ENCODE peak calls at places on chromosomes 6 and 20, in ten cellular contexts. R, Z, M, J, I, F, P, B, W and E are unnamed samples.

GRCh38 chr20:21371193-21371592 is 26.1 kb downstream of the NKX2-4 start:
- DNase-seq in R (no peak), Z (no peak), M (no peak), J (no peak), I (no peak), F (no peak), P (no peak), B (no peak), W (no peak), E (no peak)

GRCh38 chr6:32082951-32083350 is 26.2 kb downstream of the TNXB start:
- DNase-seq in R (no peak), Z (peak), M (no peak), J (no peak), I (no peak), F (no peak), P (peak), B (no peak), W (no peak), E (no peak)

GRCh38 chr20:51404297-51405060 is 138.0 kb downstream of the NFATC2 start:
- DNase-seq in R (no peak), Z (no peak), M (peak), J (peak), I (peak), F (no peak), P (no peak), B (no peak), W (peak), E (no peak)

GRCh38 chr6:45946887-45947286 is 68.8 kb downstream of the CLIC5 start:
- DNase-seq in R (no peak), Z (no peak), M (no peak), J (no peak), I (no peak), F (no peak), P (no peak), B (no peak), W (no peak), E (no peak)

GRCh38 chr6:12580296-12580695 is 136.3 kb upstream of the PHACTR1 start:
- DNase-seq in R (no peak), Z (no peak), M (no peak), J (no peak), I (no peak), F (no peak), P (no peak), B (no peak), W (no peak), E (no peak)

GRCh38 chr20:56949318-56949717 is 317.1 kb downstream of the BMP7 start:
- DNase-seq in R (no peak), Z (no peak), M (no peak), J (no peak), I (no peak), F (no peak), P (no peak), B (no peak), W (no peak), E (no peak)

GRCh38 chr6:136501514-136501913 is 48.7 kb downstream of the MAP7 start:
- DNase-seq in R (no peak), Z (no peak), M (no peak), J (no peak), I (no peak), F (no peak), P (no peak), B (no peak), W (no peak), E (no peak)

GRCh38 chr6:105102186-105102585 is 77.6 kb downstream of the POPDC3 start:
- DNase-seq in R (no peak), Z (no peak), M (no peak), J (no peak), I (no peak), F (no peak), P (no peak), B (no peak), W (no peak), E (no peak)

GRCh38 chr6:12485837-12486236 is 195.7 kb downstream of the EDN1 start:
- DNase-seq in R (no peak), Z (no peak), M (no peak), J (no peak), I (no peak), F (no peak), P (no peak), B (no peak), W (no peak), E (no peak)

GRCh38 chr20:4998160-4998651 is 3.1 kb downstream of the SLC23A2 start:
- DNase-seq in R (no peak), Z (no peak), M (peak), J (no peak), I (no peak), F (no peak), P (no peak), B (no peak), W (no peak), E (no peak)

GRCh38 chr20:44961868-44962267 is 1.7 kb upstream of the TOMM34 start:
- DNase-seq in R (no peak), Z (no peak), M (no peak), J (no peak), I (no peak), F (no peak), P (no peak), B (no peak), W (no peak), E (no peak)

GRCh38 chr20:45238139-45238538 is 16.2 kb downstream of the SLPI start:
- DNase-seq in R (no peak), Z (no peak), M (no peak), J (no peak), I (no peak), F (no peak), P (no peak), B (no peak), W (no peak), E (no peak)

GRCh38 chr6:99589290-99589672 is 17.4 kb upstream of the PRDM13 start:
- DNase-seq in R (no peak), Z (no peak), M (no peak), J (no peak), I (no peak), F (no peak), P (no peak), B (no peak), W (no peak), E (no peak)

GRCh38 chr6:15183979-15184378 is 61.9 kb upstream of the JARID2 start:
- DNase-seq in R (no peak), Z (no peak), M (no peak), J (no peak), I (no peak), F (no peak), P (no peak), B (no peak), W (no peak), E (no peak)

GRCh38 chr6:88587158-88587537 is 376.3 kb downstream of the RNGTT start:
- DNase-seq in R (no peak), Z (no peak), M (no peak), J (no peak), I (no peak), F (no peak), P (no peak), B (no peak), W (no peak), E (no peak)

GRCh38 chr6:38266921-38267354 is 372.8 kb downstream of the BTBD9 start:
- DNase-seq in R (no peak), Z (no peak), M (no peak), J (no peak), I (no peak), F (no peak), P (no peak), B (no peak), W (no peak), E (no peak)

GRCh38 chr6:4649728-4650127 is 126.5 kb upstream of the CDYL start:
- DNase-seq in R (no peak), Z (no peak), M (no peak), J (no peak), I (no peak), F (no peak), P (no peak), B (no peak), W (no peak), E (no peak)

GRCh38 chr6:146876271-146877151 is 277.7 kb downstream of the ADGB start:
- DNase-seq in R (no peak), Z (no peak), M (no peak), J (peak), I (no peak), F (no peak), P (no peak), B (no peak), W (no peak), E (no peak)

GRCh38 chr6:90179190-90180169 is 117.2 kb downstream of the BACH2 start:
- DNase-seq in R (no peak), Z (no peak), M (no peak), J (no peak), I (no peak), F (no peak), P (no peak), B (no peak), W (no peak), E (no peak)

GRCh38 chr6:143694560-143694959 is 16.8 kb downstream of the PHACTR2 start:
- DNase-seq in R (no peak), Z (no peak), M (no peak), J (no peak), I (no peak), F (no peak), P (no peak), B (no peak), W (no peak), E (no peak)

GRCh38 chr6:17600527-17601388 is 656 bp downstream of the FAM8A1 start:
- DNase-seq in R (no peak), Z (no peak), M (peak), J (peak), I (no peak), F (peak), P (no peak), B (no peak), W (no peak), E (peak)

GRCh38 chr6:37990762-37991525 is 171.4 kb downstream of the ZFAND3 start:
- DNase-seq in R (no peak), Z (no peak), M (no peak), J (no peak), I (no peak), F (peak), P (peak), B (no peak), W (no peak), E (no peak)

GRCh38 chr20:20495719-20496474 is 128.0 kb downstream of the INSM1 start:
- DNase-seq in R (no peak), Z (no peak), M (no peak), J (no peak), I (no peak), F (no peak), P (no peak), B (no peak), W (no peak), E (no peak)